ENCODE peak calls at places on chromosomes 2 and 18, in seven cellular contexts. G is fibroblast of pulmonary artery, L is left ventricle myocardium inferior, Z is IMR-90, T is heart left ventricle, S is A549, M is choroid plexus epithelial cell. O is an unnamed sample.

GRCh38 chr2:163347982-163348842 is 387.6 kb downstream of the FIGN start:
- DNase-seq in L (peak), Z (peak), S (peak), G (peak), M (peak), T (peak), O (peak)

GRCh38 chr2:200586644-200586975 is 796 bp downstream of the AOX1 start:
- DNase-seq in T (no peak), L (no peak), S (no peak), M (no peak), G (no peak), Z (no peak), O (no peak)

GRCh38 chr2:20034821-20035220 is 16.6 kb downstream of the LAPTM4A start:
- DNase-seq in T (no peak), G (no peak), Z (no peak), S (no peak), M (no peak), L (no peak), O (no peak)

GRCh38 chr2:173854141-173854540 is 111.0 kb downstream of the SP3 start:
- DNase-seq in T (no peak), S (no peak), L (no peak), M (no peak), G (no peak), Z (no peak), O (no peak)

GRCh38 chr2:218887079-218887478 is 6.4 kb downstream of the WNT10A start:
- DNase-seq in L (no peak), M (no peak), T (no peak), G (no peak), Z (no peak), S (no peak), O (no peak)

GRCh38 chr2:27000228-27000627 is 29.8 kb downstream of the MAPRE3 start:
- DNase-seq in S (no peak), Z (no peak), G (no peak), T (no peak), L (no peak), M (no peak), O (no peak)

GRCh38 chr2:49153231-49153630 is 1.1 kb downstream of the FSHR start:
- DNase-seq in G (peak), S (no peak), L (no peak), M (no peak), Z (no peak), T (no peak), O (no peak)

GRCh38 chr2:130910931-130911330 is 74.2 kb downstream of the ARHGEF4 start:
- DNase-seq in S (no peak), M (no peak), Z (no peak), L (no peak), G (no peak), T (no peak), O (no peak)

GRCh38 chr2:217054791-217055190 is 194.9 kb upstream of the TNP1 start:
- DNase-seq in M (peak), S (no peak), L (no peak), T (no peak), Z (no peak), G (no peak), O (no peak)

GRCh38 chr2:127437056-127437455 is 18.8 kb downstream of the PROC start:
- DNase-seq in G (no peak), L (no peak), Z (no peak), T (no peak), S (no peak), M (no peak), O (no peak)

GRCh38 chr2:130337735-130338325 is 4.9 kb upstream of the IMP4 start:
- DNase-seq in S (no peak), T (no peak), G (peak), M (peak), L (no peak), Z (peak), O (peak)

GRCh38 chr2:219437141-219437540 is 2.5 kb downstream of the SPEG start:
- DNase-seq in M (no peak), S (no peak), L (no peak), Z (no peak), G (no peak), T (no peak), O (no peak)

GRCh38 chr18:456361-456821 is 44.1 kb downstream of the COLEC12 start:
- DNase-seq in S (no peak), T (no peak), Z (peak), G (peak), L (peak), M (peak), O (no peak)

GRCh38 chr2:158967731-158968395 is 577 bp upstream of the TANC1 start:
- DNase-seq in Z (peak), G (peak), S (no peak), T (peak), M (peak), L (peak), O (peak)

GRCh38 chr2:235024951-235025773 is 73.3 kb downstream of the SH3BP4 start:
- DNase-seq in G (no peak), T (no peak), S (no peak), L (no peak), M (no peak), Z (no peak), O (no peak)

GRCh38 chr18:48955528-48956261 is 4.9 kb upstream of the SMAD7 start:
- DNase-seq in M (peak), G (peak), Z (peak), T (peak), L (no peak), S (no peak), O (peak)

GRCh38 chr2:123514808-123515207 is 510.3 kb upstream of the CNTNAP5 start:
- DNase-seq in L (no peak), T (no peak), G (no peak), Z (no peak), S (no peak), M (no peak), O (no peak)

GRCh38 chr2:241087420-241088268 is 14.4 kb downstream of the MTERF4 start:
- DNase-seq in L (no peak), S (no peak), T (no peak), Z (no peak), M (no peak), G (no peak), O (no peak)

GRCh38 chr2:223909048-223909741 is 35.9 kb downstream of the WDFY1 start:
- DNase-seq in Z (no peak), T (no peak), M (no peak), G (no peak), L (no peak), S (no peak), O (no peak)

GRCh38 chr2:45797451-45798230 is 146.2 kb downstream of the PRKCE start:
- DNase-seq in T (no peak), Z (no peak), G (no peak), S (no peak), L (no peak), M (no peak), O (no peak)

GRCh38 chr2:45793998-45794720 is 142.7 kb downstream of the PRKCE start:
- DNase-seq in G (peak), L (no peak), T (no peak), M (no peak), S (no peak), Z (peak), O (no peak)

GRCh38 chr2:45799679-45800381 is 148.4 kb downstream of the PRKCE start:
- DNase-seq in M (no peak), G (no peak), S (no peak), L (no peak), T (no peak), Z (no peak), O (no peak)

GRCh38 chr2:45793564-45793963 is 142.1 kb downstream of the PRKCE start:
- DNase-seq in M (no peak), Z (no peak), T (no peak), S (no peak), G (no peak), L (no peak), O (no peak)

GRCh38 chr2:45796500-45796899 is 145.0 kb downstream of the PRKCE start:
- DNase-seq in Z (no peak), S (no peak), M (no peak), G (no peak), L (no peak), T (no peak), O (peak)
- TF ChIP-seq CTCF in Z (no peak), S (no peak), M (no peak), G (no peak), L (no peak), T (no peak), O (no peak)

DNA sequence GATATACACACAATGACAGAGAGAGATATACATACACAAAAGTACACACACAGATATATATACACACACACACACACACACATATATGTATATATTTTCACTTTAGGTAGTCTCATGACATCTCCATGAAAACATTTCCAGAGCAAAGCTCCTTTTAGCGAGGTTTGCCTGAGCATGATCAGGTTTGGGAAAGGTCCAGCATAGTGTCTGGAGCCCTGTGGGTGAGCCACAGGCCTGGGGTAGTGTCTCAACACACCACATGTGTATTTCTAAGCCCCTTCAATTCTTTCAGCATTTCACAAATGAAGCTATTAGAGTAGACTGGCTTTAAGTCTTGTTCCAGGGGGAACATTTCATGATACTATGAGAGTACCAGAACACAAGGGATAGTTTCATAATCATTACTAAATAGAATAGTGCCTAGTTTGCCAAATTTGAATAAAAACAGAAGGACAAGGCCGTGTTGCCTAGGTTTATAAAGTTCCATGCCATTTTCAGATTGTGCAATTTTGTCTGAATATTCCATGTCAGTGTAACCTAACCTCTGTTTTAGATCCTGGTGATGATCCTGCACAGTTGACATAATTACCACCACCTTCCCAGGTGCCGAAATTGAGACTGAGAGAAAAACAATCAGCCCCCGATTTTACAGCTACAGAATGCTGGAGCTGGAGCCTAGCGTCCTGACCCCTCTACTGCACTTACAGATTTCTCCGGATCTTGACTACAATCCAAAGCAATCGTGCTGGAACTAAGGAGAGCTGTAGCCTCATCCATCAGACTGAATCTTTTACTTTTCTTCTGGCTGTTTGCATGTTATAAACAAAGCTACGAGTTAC is 332.7 kb downstream of the CYRIA start:
- DNase-seq in L (no peak), Z (no peak), T (no peak), G (no peak), M (no peak), S (no peak), O (no peak)
- H3K4me3 ChIP-seq in L (no peak), Z (no peak), T (no peak), G (no peak), M (no peak), S (no peak), O (no peak)

GRCh38 chr2:168328421-168328820 is 81.0 kb upstream of the STK39 start:
- DNase-seq in L (no peak), S (no peak), T (no peak), G (no peak), M (no peak), Z (no peak), O (no peak)
- TF ChIP-seq CTCF in L (no peak), S (no peak), T (no peak), G (no peak), M (peak), Z (no peak), O (no peak)

GRCh38 chr2:197782121-197782520 is 3.0 kb downstream of the BOLL start:
- DNase-seq in L (no peak), T (no peak), G (no peak), Z (no peak), S (no peak), M (no peak), O (no peak)

GRCh38 chr2:197786010-197786877 is 1.1 kb upstream of the BOLL start:
- DNase-seq in S (peak), Z (no peak), L (peak), M (no peak), G (no peak), T (peak), O (no peak)

GRCh38 chr2:197779261-197779660 is 5.9 kb downstream of the BOLL start:
- DNase-seq in T (no peak), L (no peak), S (no peak), G (no peak), M (no peak), Z (no peak), O (no peak)

GRCh38 chr2:197784956-197785941 is at the start of gene BOLL:
- DNase-seq in L (no peak), G (no peak), S (no peak), M (no peak), T (peak), Z (no peak), O (no peak)
- H3K4me3 ChIP-seq in L (peak), G (no peak), S (peak), M (no peak), T (peak), Z (no peak), O (no peak)

GRCh38 chr2:36530983-36531354 is 67.0 kb downstream of the FEZ2 start:
- DNase-seq in L (no peak), S (no peak), Z (peak), M (peak), G (peak), T (no peak), O (no peak)
- TF ChIP-seq CTCF in L (peak), S (no peak), Z (peak), M (peak), G (peak), T (peak), O (no peak)

GRCh38 chr18:63158676-63159291 is 160.8 kb downstream of the BCL2 start:
- DNase-seq in Z (no peak), L (no peak), G (no peak), T (no peak), S (no peak), M (no peak), O (no peak)
- H3K4me3 ChIP-seq in Z (no peak), L (no peak), G (no peak), T (no peak), S (no peak), M (no peak), O (no peak)

O was measured in epithelial cell of esophagus.